ENCODE peak calls at places on chromosomes 6 and 20, in five cellular contexts. R is A549, W is GM12878, B is K562, O is HepG2. H is an unnamed sample.

GRCh38 chr6:142275146-142276006 is 26.4 kb upstream of the ADGRG6 start:
- DNase-seq in R (no peak), B (no peak), O (no peak), W (no peak), H (no peak)

GRCh38 chr20:25299801-25300200 is 51.9 kb downstream of the PYGB start:
- DNase-seq in R (no peak), O (no peak), B (no peak), W (no peak), H (no peak)

GRCh38 chr6:45681860-45682488 is 304.2 kb upstream of the SUPT3H start:
- DNase-seq in B (no peak), W (peak; percentile 95), R (peak; percentile 1), O (no peak), H (no peak)

GRCh38 chr6:29764422-29765196 is 41.4 kb downstream of the HLA-F start:
- DNase-seq in R (no peak), W (no peak), O (no peak), B (no peak), H (no peak)

GRCh38 chr20:35600176-35600995 is 15.2 kb upstream of the SPAG4 start:
- DNase-seq in W (no peak), R (no peak), B (peak; percentile 8), O (no peak), H (peak; percentile 78)

GRCh38 chr6:11987390-11987789 is 24.7 kb upstream of the HIVEP1 start:
- DNase-seq in O (no peak), R (no peak), B (no peak), W (no peak), H (no peak)

GRCh38 chr20:47120346-47120745 is 225.7 kb downstream of the EYA2 start:
- DNase-seq in O (no peak), B (no peak), W (no peak), R (no peak), H (no peak)

GRCh38 chr6:106517699-106518098 is 111.6 kb downstream of the RTN4IP1 start:
- DNase-seq in R (no peak), O (no peak), B (no peak), W (no peak), H (no peak)

GRCh38 chr6:35634316-35634715 is 54.4 kb downstream of the FKBP5 start:
- DNase-seq in O (no peak), B (no peak), R (no peak), W (no peak), H (no peak)

GRCh38 chr6:139778688-139779087 is 404.2 kb upstream of the CITED2 start:
- DNase-seq in W (no peak), B (no peak), R (no peak), O (no peak), H (no peak)

DNA sequence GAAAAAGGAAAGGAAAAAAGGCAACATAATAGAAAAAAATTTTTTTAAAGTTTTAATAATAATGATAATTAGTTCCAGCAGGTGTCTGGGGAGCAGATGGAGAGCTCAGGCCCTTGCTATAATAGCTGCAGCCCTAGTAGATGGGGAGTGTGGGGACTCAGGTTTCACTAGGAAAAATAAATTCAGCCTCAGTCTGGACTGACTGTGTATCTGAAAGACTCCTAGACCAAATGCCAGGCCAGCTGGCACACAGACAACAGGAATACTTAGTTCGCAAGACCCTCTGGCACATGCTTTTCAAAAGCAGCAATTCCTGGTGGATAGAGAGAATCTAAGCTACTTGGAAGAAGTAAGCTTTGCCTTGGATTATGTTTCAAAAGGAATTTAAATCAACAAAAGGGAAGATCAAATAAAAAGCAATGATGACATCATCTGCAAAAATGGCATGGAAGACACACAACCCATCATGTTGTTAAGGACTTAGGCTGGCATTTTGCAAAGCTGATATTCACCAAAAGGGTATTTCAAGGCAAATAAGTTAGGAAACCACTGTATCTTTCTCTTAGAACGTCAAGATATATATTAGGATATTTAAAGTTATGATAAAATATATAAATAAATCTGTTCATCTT is 107.8 kb downstream of the RNGTT start:
- DNase-seq in W (no peak), O (no peak), R (peak; percentile 0), B (no peak), H (no peak)
- TF ChIP-seq HDAC2 in W (no peak), O (no peak), R (no peak), B (no peak), H (no peak)

DNA sequence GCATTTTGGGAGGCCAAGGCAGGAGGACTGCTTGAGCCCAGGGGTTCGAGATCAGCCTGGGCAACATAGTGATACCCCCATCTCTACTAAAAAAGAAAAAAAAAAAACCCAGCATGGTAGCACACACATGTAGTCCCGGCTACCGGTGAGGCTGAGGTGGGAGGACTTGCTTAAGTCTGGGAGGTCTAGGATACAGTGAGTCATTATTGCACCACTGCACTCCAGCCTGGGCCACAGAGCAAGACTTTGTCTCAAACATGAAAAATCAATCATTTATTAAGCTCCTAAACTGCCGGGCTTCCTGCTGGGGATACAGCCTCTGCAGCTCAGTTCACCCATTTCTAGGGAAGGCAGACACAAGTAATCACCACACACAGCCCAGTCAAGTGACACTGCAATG is 7.3 kb upstream of the USP45 start:
- DNase-seq in O (peak; percentile 72), R (peak; percentile 68), B (no peak), W (no peak), H (no peak)
- TF ChIP-seq HDAC2 in O (no peak), R (no peak), B (no peak), W (no peak), H (no peak)

DNA sequence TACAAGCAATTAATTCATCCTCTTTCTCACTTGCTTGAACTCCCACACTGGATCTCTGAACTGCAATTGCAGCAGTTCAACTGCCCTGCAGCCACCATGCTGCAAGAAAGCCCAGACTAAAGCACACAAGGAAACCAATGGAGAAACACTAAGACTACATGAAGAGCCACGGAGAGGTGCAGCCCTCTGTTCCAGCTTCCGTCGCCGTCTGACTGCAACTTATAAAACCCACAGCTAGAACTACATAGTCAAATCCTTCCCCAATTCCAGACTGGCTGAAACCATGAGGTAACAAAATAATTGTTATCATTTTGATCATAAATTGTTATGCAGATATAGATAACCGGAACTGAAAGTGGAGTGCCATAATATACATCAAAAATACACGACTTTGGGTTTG is 21.1 kb upstream of the THEMIS start:
- DNase-seq in O (no peak), R (no peak), B (no peak), W (no peak), H (no peak)
- TF ChIP-seq HDAC2 in O (no peak), R (no peak), B (no peak), W (no peak), H (no peak)

DNA sequence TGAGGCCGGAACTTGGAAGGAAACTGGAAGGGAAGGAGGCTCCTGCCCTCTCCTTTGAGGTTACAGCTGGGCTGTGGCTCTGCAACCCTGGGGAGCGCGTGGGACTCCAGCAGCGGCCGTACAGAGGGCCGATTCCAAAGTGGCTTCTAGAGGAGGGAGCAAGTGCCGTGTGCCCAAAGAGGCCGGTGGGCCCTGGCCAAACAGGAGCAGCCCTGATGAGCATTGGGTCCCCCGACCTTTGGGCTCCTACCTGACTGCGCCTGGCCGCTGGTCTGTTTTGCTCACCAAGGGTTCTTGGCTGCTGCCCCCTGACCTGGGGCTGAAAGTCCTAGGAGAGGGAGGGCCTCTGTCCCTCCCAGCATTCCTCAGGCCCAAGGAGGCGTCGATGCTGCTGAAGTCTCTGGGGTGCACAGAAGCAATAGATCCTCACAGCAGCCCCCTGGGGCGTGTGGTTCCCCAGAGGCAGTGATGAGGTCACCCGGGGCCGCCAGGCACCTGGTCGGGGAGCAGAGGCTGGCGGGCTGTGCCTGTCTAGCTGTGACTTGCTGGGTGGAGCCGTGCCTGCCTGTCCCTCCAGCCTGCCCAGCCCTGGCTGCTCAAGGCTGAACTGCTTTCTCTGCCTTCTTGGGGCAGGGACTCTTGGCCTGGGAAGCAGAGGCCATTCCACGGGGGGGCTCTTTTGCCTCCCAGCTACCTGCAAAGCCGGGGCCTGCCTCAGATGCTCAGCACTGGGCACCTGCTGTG is 9.8 kb downstream of the RBM38 start:
- DNase-seq in W (no peak), O (no peak), R (no peak), B (no peak), H (no peak)
- TF ChIP-seq HDAC2 in W (no peak), O (no peak), R (no peak), B (no peak), H (no peak)

GRCh38 chr20:53032021-53033001 is 60.2 kb downstream of the TSHZ2 start:
- DNase-seq in B (no peak), O (no peak), R (no peak), W (no peak), H (no peak)

GRCh38 chr20:53036992-53037391 is 64.8 kb downstream of the TSHZ2 start:
- DNase-seq in R (no peak), W (no peak), O (no peak), B (no peak), H (no peak)

GRCh38 chr20:53030061-53030460 is 57.9 kb downstream of the TSHZ2 start:
- DNase-seq in W (no peak), O (no peak), B (no peak), R (no peak), H (no peak)

GRCh38 chr20:53034899-53035298 is 62.7 kb downstream of the TSHZ2 start:
- DNase-seq in W (no peak), O (no peak), R (no peak), B (no peak), H (no peak)

GRCh38 chr20:53033176-53033575 is 61.0 kb downstream of the TSHZ2 start:
- DNase-seq in B (no peak), R (no peak), W (no peak), O (no peak), H (no peak)
- TF ChIP-seq HDAC2 in B (no peak), R (no peak), W (no peak), O (no peak), H (no peak)

GRCh38 chr20:20076297-20077065 is 24.1 kb downstream of the CFAP61 start:
- DNase-seq in W (no peak), R (no peak), O (no peak), B (no peak), H (no peak)
- TF ChIP-seq HDAC2 in W (no peak), R (no peak), O (no peak), B (no peak), H (no peak)

GRCh38 chr6:118800394-118801071 is 93.4 kb upstream of the ASF1A start:
- DNase-seq in R (peak; percentile 79), B (peak; percentile 78), W (peak; percentile 25), O (peak; percentile 82), H (peak; percentile 36)
- TF ChIP-seq HDAC2 in R (no peak), B (no peak), W (no peak), O (peak; percentile 40), H (no peak)

GRCh38 chr20:63508072-63508768 is 9.3 kb upstream of the EEF1A2 start:
- DNase-seq in W (no peak), R (no peak), O (no peak), B (no peak), H (no peak)

GRCh38 chr20:63505281-63505680 is 6.4 kb upstream of the EEF1A2 start:
- DNase-seq in W (no peak), R (no peak), O (no peak), B (no peak), H (no peak)

GRCh38 chr20:63509088-63509564 is 10.2 kb upstream of the EEF1A2 start:
- DNase-seq in W (no peak), O (no peak), R (no peak), B (no peak), H (no peak)

GRCh38 chr20:63505723-63506122 is 6.8 kb upstream of the EEF1A2 start:
- DNase-seq in O (no peak), B (no peak), W (no peak), R (no peak), H (no peak)

GRCh38 chr20:63507083-63507743 is 8.3 kb upstream of the EEF1A2 start:
- DNase-seq in W (no peak), B (no peak), O (no peak), R (no peak), H (no peak)
- TF ChIP-seq HDAC2 in W (no peak), B (no peak), O (no peak), R (no peak), H (no peak)

H was measured in H1.